ENCODE peak calls at places on chromosome 11, in eight cellular contexts. J is MM.1S, N is posterior vena cava, V is NCI-H774, D is tibial nerve, L is hippocampal formation, E is OCI-M1, K is left ventricle myocardium superior. O is an unnamed sample.

GRCh38 chr11:72789493-72790131 is 4.2 kb downstream of the STARD10 start:
- DNase-seq in D (no peak), V (no peak), E (no peak), N (peak), L (no peak), K (peak), J (no peak), O (no peak)

GRCh38 chr11:2524446-2525165 is 79.8 kb downstream of the KCNQ1 start:
- DNase-seq in L (no peak), K (peak), N (peak), D (peak), V (no peak), J (no peak), E (no peak), O (no peak)

GRCh38 chr11:115317428-115318185 is 186.6 kb downstream of the CADM1 start:
- DNase-seq in J (no peak), V (no peak), D (no peak), K (no peak), E (peak), N (no peak), L (no peak), O (no peak)

GRCh38 chr11:95821640-95822039 is 31.3 kb downstream of the CEP57 start:
- DNase-seq in J (no peak), V (no peak), L (no peak), K (no peak), N (no peak), D (no peak), E (no peak), O (no peak)

GRCh38 chr11:10925149-10925926 is 67.5 kb upstream of the ZBED5 start:
- DNase-seq in N (no peak), J (no peak), V (no peak), E (no peak), D (no peak), K (no peak), L (no peak), O (no peak)

GRCh38 chr11:81967242-81967641 is 766.4 kb downstream of the FAM181B start:
- DNase-seq in N (no peak), E (peak), V (no peak), L (no peak), J (no peak), D (no peak), K (no peak), O (no peak)

GRCh38 chr11:10748241-10748640 is 2.8 kb upstream of the CTR9 start:
- DNase-seq in V (no peak), L (no peak), E (no peak), J (no peak), D (no peak), K (no peak), N (no peak), O (no peak)

GRCh38 chr11:64659417-64660144 is 63.4 kb downstream of the NRXN2 start:
- DNase-seq in D (no peak), V (no peak), J (no peak), E (peak), K (no peak), N (no peak), L (no peak), O (no peak)

GRCh38 chr11:69285091-69285490 is 8.9 kb upstream of the MYEOV start:
- DNase-seq in J (no peak), V (no peak), E (no peak), L (no peak), K (peak), N (no peak), D (no peak), O (no peak)

GRCh38 chr11:116927163-116927772 is 89.8 kb upstream of the APOA1 start:
- DNase-seq in K (no peak), J (no peak), L (no peak), V (no peak), D (no peak), E (no peak), N (no peak), O (no peak)

GRCh38 chr11:102780491-102780918 is at the start of gene MMP10:
- DNase-seq in D (no peak), N (no peak), J (no peak), K (no peak), E (peak), V (peak), L (no peak), O (no peak)

GRCh38 chr11:107785401-107785800 is 73.2 kb downstream of the SLC35F2 start:
- DNase-seq in K (no peak), V (no peak), J (no peak), N (no peak), E (no peak), D (no peak), L (no peak), O (no peak)

GRCh38 chr11:20544536-20545237 is 54.7 kb upstream of the SLC6A5 start:
- DNase-seq in J (no peak), V (no peak), D (no peak), K (no peak), E (no peak), N (no peak), L (no peak), O (no peak)

GRCh38 chr11:66555416-66555815 is 8.7 kb downstream of the ACTN3 start:
- DNase-seq in E (no peak), D (no peak), K (no peak), N (no peak), L (no peak), V (no peak), J (no peak), O (no peak)

GRCh38 chr11:2791139-2791520 is 91.3 kb upstream of the KCNQ1OT1 start:
- DNase-seq in K (no peak), E (no peak), J (no peak), V (no peak), L (no peak), D (peak), N (no peak), O (no peak)

GRCh38 chr11:102830328-102830727 is 13.1 kb downstream of the MMP3 start:
- DNase-seq in E (no peak), J (no peak), L (no peak), N (no peak), V (no peak), K (no peak), D (no peak), O (no peak)

GRCh38 chr11:97110376-97110775 is 720.6 kb downstream of the JRKL start:
- DNase-seq in E (no peak), J (no peak), K (no peak), V (no peak), L (no peak), N (no peak), D (no peak), O (no peak)

GRCh38 chr11:32173435-32173834 is 82.6 kb downstream of the RCN1 start:
- DNase-seq in V (peak), N (no peak), L (peak), K (peak), D (no peak), E (peak), J (peak), O (no peak)

O was measured in esophagus muscularis mucosa.